ENCODE peak calls at places on chromosomes 12 and 14, in eight cellular contexts. T is AG09319, Y is foreskin fibroblast, A is AG10803, E is cardiac fibroblast, U is astrocyte of the spinal cord, C is fibroblast of pulmonary artery, Q is GM13977. K is an unnamed sample.

GRCh38 chr12:89432396-89432795 is 80.1 kb upstream of the DUSP6 start:
- DNase-seq in Y (no peak), U (no peak), A (no peak), E (no peak), Q (no peak), C (no peak), T (no peak), K (no peak)

GRCh38 chr14:50937800-50938199 is 6.5 kb downstream of the PYGL start:
- DNase-seq in C (no peak), U (no peak), Y (no peak), E (no peak), T (no peak), Q (no peak), A (no peak), K (no peak)

GRCh38 chr12:125029756-125030358 is 35.4 kb upstream of the AACS start:
- DNase-seq in U (peak; percentile 6), A (peak; percentile 2), Q (no peak), E (peak; percentile 48), Y (peak; percentile 28), T (no peak), C (no peak), K (no peak)

GRCh38 chr14:102086972-102087761 is at the start of gene HSP90AA1:
- DNase-seq in Q (peak; percentile 98), C (peak; percentile 93), T (peak; percentile 80), E (peak; percentile 92), A (peak; percentile 88), U (peak; percentile 92), Y (peak; percentile 98), K (peak; percentile 90)

GRCh38 chr12:70248916-70249315 is 5.7 kb downstream of the CNOT2 start:
- DNase-seq in U (no peak), Y (peak; percentile 23), A (peak; percentile 58), T (no peak), C (peak; percentile 27), E (peak; percentile 48), Q (no peak), K (no peak)

GRCh38 chr14:76323331-76324050 is 52.4 kb upstream of the ESRRB start:
- DNase-seq in U (no peak), T (no peak), E (no peak), Q (no peak), Y (no peak), C (no peak), A (no peak), K (no peak)

GRCh38 chr12:11860026-11860425 is 210.6 kb downstream of the ETV6 start:
- DNase-seq in U (no peak), A (no peak), Y (no peak), T (no peak), E (no peak), C (no peak), Q (no peak), K (no peak)

GRCh38 chr12:13425766-13426165 is 229.2 kb downstream of the EMP1 start:
- DNase-seq in A (peak; percentile 93), U (peak; percentile 81), E (peak; percentile 82), C (peak; percentile 45), Q (no peak), T (no peak), Y (peak; percentile 29), K (peak; percentile 18)

GRCh38 chr12:53071591-53072551 is 7.3 kb downstream of the SPRYD3 start:
- DNase-seq in C (peak; percentile 62), U (no peak), E (peak; percentile 35), T (no peak), A (peak; percentile 58), Y (peak; percentile 78), Q (no peak), K (no peak)

GRCh38 chr14:71713061-71713850 is 219.0 kb upstream of the RGS6 start:
- DNase-seq in C (no peak), U (peak; percentile 49), T (no peak), E (peak; percentile 69), A (peak; percentile 31), Y (no peak), Q (no peak), K (peak; percentile 27)

GRCh38 chr12:48947727-48948126 is 9.6 kb downstream of the ARF3 start:
- DNase-seq in Q (no peak), C (no peak), Y (no peak), E (no peak), T (no peak), A (no peak), U (no peak), K (no peak)

GRCh38 chr14:88975926-88976325 is 151.5 kb downstream of the TTC8 start:
- DNase-seq in A (no peak), Q (no peak), U (no peak), C (no peak), T (no peak), Y (no peak), E (no peak), K (no peak)

GRCh38 chr12:49446571-49446970 is 79.3 kb downstream of the SPATS2 start:
- DNase-seq in E (no peak), A (no peak), Q (no peak), C (no peak), Y (no peak), T (no peak), U (no peak), K (no peak)

GRCh38 chr12:80776706-80777105 is 60.0 kb downstream of the MYF5 start:
- DNase-seq in T (no peak), E (no peak), A (no peak), Q (no peak), Y (no peak), C (no peak), U (no peak), K (no peak)

GRCh38 chr12:22361785-22362184 is 27.3 kb upstream of the ST8SIA1 start:
- DNase-seq in C (no peak), E (no peak), Y (no peak), Q (no peak), U (no peak), A (no peak), T (no peak), K (no peak)

GRCh38 chr14:61188936-61189808 is 92.0 kb downstream of the TMEM30B start:
- DNase-seq in Q (peak; percentile 77), E (peak; percentile 81), A (peak; percentile 62), U (peak; percentile 90), C (peak; percentile 74), T (no peak), Y (peak; percentile 78), K (no peak)

GRCh38 chr12:100555722-100556121 is 17.8 kb upstream of the GAS2L3 start:
- DNase-seq in U (no peak), C (peak; percentile 65), A (peak; percentile 55), Y (peak; percentile 62), Q (no peak), T (no peak), E (peak; percentile 54), K (peak; percentile 14)

GRCh38 chr12:120183211-120183631 is 11.3 kb downstream of the GCN1 start:
- DNase-seq in C (peak; percentile 24), E (peak; percentile 33), A (peak; percentile 45), Q (no peak), U (peak; percentile 18), T (peak; percentile 31), Y (peak; percentile 72), K (no peak)

GRCh38 chr12:120180975-120181374 is 13.5 kb downstream of the GCN1 start:
- DNase-seq in Y (no peak), U (no peak), Q (no peak), E (no peak), A (no peak), C (no peak), T (no peak), K (no peak)

GRCh38 chr12:120186654-120187053 is 7.9 kb downstream of the GCN1 start:
- DNase-seq in A (no peak), C (no peak), Q (no peak), E (no peak), T (no peak), Y (no peak), U (no peak), K (no peak)

GRCh38 chr12:120181991-120182631 is 12.4 kb downstream of the GCN1 start:
- DNase-seq in Q (no peak), C (peak; percentile 61), Y (peak; percentile 58), E (peak; percentile 71), T (no peak), U (peak; percentile 55), A (peak; percentile 46), K (peak; percentile 86)
- TF ChIP-seq CTCF in Q (no peak), C (no peak), Y (no peak), E (peak; percentile 29), T (no peak), U (no peak), A (no peak), K (no peak)

GRCh38 chr12:75560167-75560566 is 48.8 kb upstream of the KRR1 start:
- DNase-seq in E (peak; percentile 76), A (peak; percentile 61), Y (peak; percentile 51), T (no peak), C (peak; percentile 82), U (peak; percentile 75), Q (peak; percentile 8), K (peak; percentile 25)
- TF ChIP-seq CTCF in E (peak; percentile 55), A (peak; percentile 65), Y (no peak), T (peak; percentile 45), C (peak; percentile 64), U (peak; percentile 51), Q (peak; percentile 50), K (peak; percentile 18)

GRCh38 chr12:452667-453210 is 7.0 kb upstream of the B4GALNT3 start:
- DNase-seq in Y (no peak), T (no peak), U (no peak), A (no peak), C (no peak), Q (peak; percentile 74), E (no peak), K (no peak)
- TF ChIP-seq CTCF in Y (no peak), T (peak; percentile 32), U (peak; percentile 33), A (peak; percentile 30), C (peak; percentile 25), Q (peak; percentile 90), E (no peak), K (peak; percentile 49)

GRCh38 chr12:18246057-18246456 is 15.3 kb upstream of the PIK3C2G start:
- DNase-seq in Y (peak; percentile 35), C (no peak), A (no peak), Q (no peak), T (no peak), U (no peak), E (no peak), K (no peak)

GRCh38 chr12:18243238-18243637 is 18.1 kb upstream of the PIK3C2G start:
- DNase-seq in C (no peak), T (no peak), Y (no peak), U (no peak), E (no peak), A (no peak), Q (no peak), K (no peak)

GRCh38 chr12:18239561-18239960 is 21.8 kb upstream of the PIK3C2G start:
- DNase-seq in T (no peak), A (no peak), U (no peak), C (peak; percentile 17), E (peak; percentile 59), Q (no peak), Y (no peak), K (no peak)

DNA sequence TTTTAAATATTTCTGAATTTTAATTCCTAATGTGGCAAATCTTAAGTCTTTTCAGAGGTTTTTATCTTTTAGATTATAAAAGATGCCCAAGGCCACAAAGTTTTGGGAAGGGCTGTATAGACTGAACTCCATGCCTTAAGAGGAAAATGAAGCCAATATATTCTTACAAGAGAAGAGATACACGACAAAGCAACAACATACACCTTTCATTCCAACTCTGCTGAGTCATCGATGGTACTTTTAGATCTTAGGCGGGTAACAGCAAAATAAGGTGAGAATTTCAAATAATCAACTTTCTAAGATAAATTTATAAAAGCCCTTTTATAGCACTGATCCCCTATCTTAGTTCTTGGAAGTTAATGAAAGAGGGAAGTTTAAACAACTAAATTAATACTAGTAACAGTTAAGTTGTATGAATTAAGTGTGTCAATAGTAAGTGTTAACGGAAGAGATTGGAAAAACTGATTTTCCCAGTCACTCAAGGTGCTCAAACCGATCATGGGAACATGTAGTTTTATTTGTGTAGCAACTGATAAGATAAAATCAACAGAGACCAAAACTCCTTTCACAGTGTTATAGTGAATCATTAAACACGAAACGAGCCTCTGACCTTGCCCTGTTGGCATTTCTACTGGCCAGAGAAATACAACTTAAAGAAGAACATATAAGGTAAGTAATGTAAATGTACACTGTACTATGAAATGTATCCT is 18.8 kb upstream of the PIK3C2G start:
- DNase-seq in Q (no peak), C (no peak), A (no peak), E (no peak), U (no peak), Y (no peak), T (no peak), K (no peak)
- TF ChIP-seq CTCF in Q (no peak), C (no peak), A (no peak), E (no peak), U (no peak), Y (no peak), T (no peak), K (no peak)